ENCODE peak calls at places on chromosomes 7 and 10, in five cellular contexts. P, N, G, Q and R are unnamed samples.

GRCh38 chr10:77290528-77291155 is 347.0 kb downstream of the KCNMA1 start:
- DNase-seq in P (no peak), N (peak; percentile 83), G (no peak), Q (no peak), R (peak; percentile 94)

GRCh38 chr7:111763221-111763791 is 201.0 kb upstream of the IMMP2L start:
- DNase-seq in P (no peak), N (no peak), G (peak; percentile 38), Q (peak; percentile 47), R (peak; percentile 68)

GRCh38 chr10:100155936-100156335 is 29.9 kb downstream of the ERLIN1 start:
- DNase-seq in P (no peak), N (no peak), G (no peak), Q (no peak), R (no peak)

GRCh38 chr10:99781734-99782429 is 558 bp upstream of the ABCC2 start:
- DNase-seq in P (no peak), N (no peak), G (no peak), Q (no peak), R (no peak)

GRCh38 chr7:51019231-51019844 is 236.6 kb upstream of the GRB10 start:
- DNase-seq in P (no peak), N (no peak), G (no peak), Q (no peak), R (peak; percentile 91)

GRCh38 chr10:61452655-61453641 is at the start of gene TMEM26:
- DNase-seq in P (peak; percentile 25), N (no peak), G (peak; percentile 39), Q (peak; percentile 77), R (peak; percentile 74)

GRCh38 chr7:121515651-121516401 is 119.7 kb upstream of the FAM3C start:
- DNase-seq in P (no peak), N (peak; percentile 83), G (no peak), Q (no peak), R (no peak)

GRCh38 chr7:130021105-130021834 is 29.9 kb downstream of the ZC3HC1 start:
- DNase-seq in P (no peak), N (no peak), G (no peak), Q (no peak), R (no peak)

GRCh38 chr7:42175834-42176745 is 60.9 kb downstream of the GLI3 start:
- DNase-seq in P (no peak), N (no peak), G (no peak), Q (no peak), R (no peak)

GRCh38 chr7:81173766-81174281 is 255.0 kb upstream of the SEMA3C start:
- DNase-seq in P (no peak), N (peak; percentile 56), G (no peak), Q (no peak), R (peak; percentile 27)

GRCh38 chr7:119271147-119271779 is 1001.7 kb upstream of the KCND2 start:
- DNase-seq in P (no peak), N (no peak), G (no peak), Q (no peak), R (no peak)

GRCh38 chr7:73871163-73872011 is 10.4 kb downstream of the TMEM270 start:
- DNase-seq in P (no peak), N (peak; percentile 30), G (no peak), Q (peak; percentile 26), R (no peak)

GRCh38 chr10:132192076-132192975 is 5.6 kb downstream of the DPYSL4 start:
- DNase-seq in P (no peak), N (no peak), G (no peak), Q (no peak), R (no peak)

GRCh38 chr10:133237241-133238065 is at the start of gene VENTX:
- DNase-seq in P (peak; percentile 60), N (no peak), G (no peak), Q (peak; percentile 95), R (no peak)

GRCh38 chr10:98074315-98074911 is 44.0 kb upstream of the CRTAC1 start:
- DNase-seq in P (no peak), N (no peak), G (peak; percentile 26), Q (no peak), R (peak; percentile 19)

GRCh38 chr10:96614515-96614914 is 27.7 kb upstream of the TM9SF3 start:
- DNase-seq in P (no peak), N (peak; percentile 41), G (no peak), Q (no peak), R (peak; percentile 61)

GRCh38 chr7:99380032-99380822 is 5.7 kb downstream of the ARPC1B start:
- DNase-seq in P (no peak), N (peak; percentile 81), G (no peak), Q (no peak), R (peak; percentile 29)

GRCh38 chr10:133275683-133276092 is 980 bp downstream of the ADAM8 start:
- DNase-seq in P (no peak), N (peak; percentile 96), G (no peak), Q (no peak), R (no peak)

GRCh38 chr7:66258409-66258808 is 53.3 kb downstream of the TPST1 start:
- DNase-seq in P (no peak), N (no peak), G (no peak), Q (no peak), R (no peak)

GRCh38 chr10:17793823-17794759 is 15.1 kb upstream of the MRC1 start:
- DNase-seq in P (no peak), N (no peak), G (no peak), Q (no peak), R (no peak)

GRCh38 chr10:97858001-97858439 is 8.4 kb downstream of the GOLGA7B start:
- DNase-seq in P (no peak), N (no peak), G (no peak), Q (no peak), R (no peak)

GRCh38 chr7:75854233-75854632 is 24.6 kb upstream of the RHBDD2 start:
- DNase-seq in P (no peak), N (peak; percentile 66), G (no peak), Q (no peak), R (peak; percentile 68)

GRCh38 chr7:38274927-38275326 is 1.5 kb upstream of the TARP start:
- DNase-seq in P (no peak), N (no peak), G (no peak), Q (no peak), R (no peak)

GRCh38 chr10:42962120-42962901 is 114.6 kb upstream of the RET start:
- DNase-seq in P (no peak), N (no peak), G (no peak), Q (peak; percentile 23), R (no peak)

GRCh38 chr10:18100664-18101063 is 39.6 kb upstream of the CACNB2 start:
- DNase-seq in P (no peak), N (no peak), G (no peak), Q (no peak), R (no peak)

GRCh38 chr10:70448236-70448635 is 6.8 kb upstream of the NODAL start:
- DNase-seq in P (no peak), N (no peak), G (no peak), Q (no peak), R (no peak)

GRCh38 chr7:102891693-102892261 is 21.0 kb upstream of the LRRC17 start:
- DNase-seq in P (no peak), N (no peak), G (no peak), Q (no peak), R (peak; percentile 79)

GRCh38 chr10:111525696-111526095 is 448.9 kb downstream of the ADRA2A start:
- DNase-seq in P (no peak), N (no peak), G (no peak), Q (no peak), R (no peak)

GRCh38 chr7:151089893-151090730 is 3.8 kb downstream of the AGAP3 start:
- DNase-seq in P (no peak), N (no peak), G (no peak), Q (no peak), R (peak; percentile 60)

GRCh38 chr10:18008989-18009388 is 57.3 kb downstream of the SLC39A12 start:
- DNase-seq in P (no peak), N (no peak), G (no peak), Q (no peak), R (no peak)

GRCh38 chr7:129438839-129439640 is 4.8 kb downstream of the STRIP2 start:
- DNase-seq in P (no peak), N (no peak), G (no peak), Q (no peak), R (peak; percentile 50)

GRCh38 chr10:112525215-112525614 is 78.2 kb downstream of the VTI1A start:
- DNase-seq in P (no peak), N (no peak), G (no peak), Q (no peak), R (no peak)

GRCh38 chr7:24786941-24787340 is 29.7 kb upstream of the GSDME start:
- DNase-seq in P (no peak), N (peak; percentile 92), G (no peak), Q (no peak), R (peak; percentile 88)

GRCh38 chr10:18683427-18683826 is 24.2 kb downstream of the ARL5B start:
- DNase-seq in P (no peak), N (no peak), G (no peak), Q (no peak), R (peak; percentile 15)

GRCh38 chr10:75547391-75548298 is 116.2 kb downstream of the LRMDA start:
- DNase-seq in P (no peak), N (no peak), G (no peak), Q (no peak), R (peak; percentile 89)
- H2BK12ac ChIP-seq in P (no peak overlapping the region), N (no peak overlapping the region), G (no peak overlapping the region), Q (no peak overlapping the region), R (no peak overlapping the region)

DNA sequence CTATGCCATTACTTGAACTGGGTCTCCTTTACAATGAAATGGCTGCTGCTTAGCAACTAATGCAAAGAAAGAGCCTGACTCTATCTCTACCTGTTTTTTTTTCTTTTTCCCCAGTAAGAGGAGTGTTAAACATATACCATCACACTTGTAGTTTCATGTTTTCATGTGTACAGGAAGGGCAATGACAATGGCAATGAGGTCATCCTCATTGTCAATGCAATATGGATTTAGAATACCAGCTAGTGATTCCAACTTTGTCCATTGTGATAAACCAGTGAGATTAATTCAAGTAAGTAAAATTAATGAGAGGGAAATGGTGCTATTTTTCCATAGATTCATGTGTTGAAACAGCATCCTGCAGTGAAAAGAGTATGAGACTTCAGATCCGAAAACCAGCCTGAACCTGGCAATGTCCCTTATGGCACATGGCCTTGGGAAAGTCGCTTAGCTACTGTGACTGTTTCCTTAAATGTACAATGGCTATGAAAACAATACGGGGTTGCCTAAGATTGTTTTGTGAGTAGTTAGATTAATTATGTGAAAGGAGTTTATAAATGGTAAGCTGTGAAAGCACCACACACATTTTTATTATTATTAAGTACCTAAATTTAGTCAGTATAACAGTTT is 11.2 kb downstream of the DGKI start:
- DNase-seq in P (no peak), N (no peak), G (no peak), Q (no peak), R (no peak)
- H2BK12ac ChIP-seq in P (no peak overlapping the region), N (no peak overlapping the region), G (no peak overlapping the region), Q (no peak overlapping the region), R (no peak overlapping the region)

GRCh38 chr7:64888561-64888900 is 14.5 kb upstream of the ZNF273 start:
- DNase-seq in P (no peak), N (no peak), G (no peak), Q (no peak), R (peak; percentile 11)
- H2BK12ac ChIP-seq in P (no peak overlapping the region), N (no peak overlapping the region), G (no peak overlapping the region), Q (no peak overlapping the region), R (no peak overlapping the region)

GRCh38 chr7:78497730-78498129 is 699.2 kb downstream of the PHTF2 start:
- DNase-seq in P (no peak), N (no peak), G (no peak), Q (no peak), R (no peak)
- H2BK12ac ChIP-seq in P (no peak overlapping the region), N (no peak overlapping the region), G (no peak overlapping the region), Q (no peak overlapping the region), R (no peak overlapping the region)